ENCODE peak calls at places on chromosomes 6 and 20, in four cellular contexts. D is SK-N-SH, T is HepG2, V is GM12878. O is an unnamed sample.

GRCh38 chr20:40741507-40742106 is 52.6 kb upstream of the MAFB start:
- DNase-seq in D (no peak), T (peak; percentile 57), V (no peak), O (peak; percentile 33)

GRCh38 chr6:39553029-39553428 is 172.2 kb downstream of the KIF6 start:
- DNase-seq in D (no peak), T (no peak), V (no peak), O (no peak)

GRCh38 chr6:142706200-142706599 is 238.8 kb downstream of the HIVEP2 start:
- DNase-seq in D (no peak), T (no peak), V (no peak), O (no peak)

GRCh38 chr6:165841153-165841558 is 178.1 kb upstream of the PDE10A start:
- DNase-seq in D (no peak), T (no peak), V (no peak), O (no peak)

GRCh38 chr20:39112196-39112743 is 150.1 kb downstream of the DHX35 start:
- DNase-seq in D (peak; percentile 91), T (peak; percentile 65), V (no peak), O (peak; percentile 63)

GRCh38 chr6:72968704-72969103 is 256.6 kb downstream of the KHDC1L start:
- DNase-seq in D (no peak), T (no peak), V (no peak), O (no peak)

GRCh38 chr6:139230421-139230840 is 61.4 kb downstream of the TXLNB start:
- DNase-seq in D (no peak), T (no peak), V (no peak), O (no peak)

GRCh38 chr20:38658879-38659612 is 57.4 kb downstream of the ARHGAP40 start:
- DNase-seq in D (peak; percentile 45), T (peak; percentile 60), V (no peak), O (peak; percentile 66)

GRCh38 chr6:75368151-75368779 is 83.7 kb upstream of the TMEM30A start:
- DNase-seq in D (peak; percentile 12), T (peak; percentile 44), V (no peak), O (no peak)

GRCh38 chr6:167467282-167467681 is 142.4 kb downstream of the TTLL2 start:
- DNase-seq in D (no peak), T (no peak), V (no peak), O (no peak)

GRCh38 chr20:60365063-60365640 is 406.9 kb downstream of the CDH26 start:
- DNase-seq in D (peak; percentile 54), T (no peak), V (no peak), O (no peak)

GRCh38 chr6:155126727-155127439 is 131.8 kb downstream of the TIAM2 start:
- DNase-seq in D (no peak), T (peak; percentile 93), V (no peak), O (no peak)

GRCh38 chr6:150634641-150635292 is 35.1 kb downstream of the PLEKHG1 start:
- DNase-seq in D (no peak), T (no peak), V (no peak), O (no peak)

GRCh38 chr6:71855406-71855805 is 30.9 kb upstream of the RIMS1 start:
- DNase-seq in D (no peak), T (peak; percentile 0), V (no peak), O (no peak)

GRCh38 chr6:28264834-28265401 is 2.0 kb upstream of the ZSCAN26 start:
- DNase-seq in D (no peak), T (no peak), V (no peak), O (peak; percentile 42)

GRCh38 chr6:28537509-28538140 is 11.9 kb downstream of the GPX5 start:
- DNase-seq in D (no peak), T (no peak), V (peak; percentile 32), O (peak; percentile 43)

GRCh38 chr6:82396964-82397761 is 33.5 kb downstream of the TPBG start:
- DNase-seq in D (no peak), T (no peak), V (no peak), O (no peak)

GRCh38 chr20:38173237-38174156 is 8.4 kb upstream of the TGM2 start:
- DNase-seq in D (no peak), T (peak; percentile 85), V (no peak), O (peak; percentile 31)

GRCh38 chr6:86856937-86857563 is 80.3 kb upstream of the HTR1E start:
- DNase-seq in D (peak; percentile 4), T (peak; percentile 33), V (no peak), O (peak; percentile 40)
- TF ChIP-seq YY1 in D (no peak), T (no peak), V (no peak), O (no peak)

GRCh38 chr6:112254921-112255320 is 554 bp upstream of the LAMA4 start:
- DNase-seq in D (no peak), T (no peak), V (no peak), O (no peak)
- TF ChIP-seq NFIC in D (no peak), T (no peak), V (no peak), O (no peak)

GRCh38 chr6:77401231-77401630 is 62.1 kb downstream of the HTR1B start:
- DNase-seq in D (no peak), T (no peak), V (no peak), O (no peak)
- TF ChIP-seq YY1 in D (no peak), T (no peak), V (no peak), O (no peak)

DNA sequence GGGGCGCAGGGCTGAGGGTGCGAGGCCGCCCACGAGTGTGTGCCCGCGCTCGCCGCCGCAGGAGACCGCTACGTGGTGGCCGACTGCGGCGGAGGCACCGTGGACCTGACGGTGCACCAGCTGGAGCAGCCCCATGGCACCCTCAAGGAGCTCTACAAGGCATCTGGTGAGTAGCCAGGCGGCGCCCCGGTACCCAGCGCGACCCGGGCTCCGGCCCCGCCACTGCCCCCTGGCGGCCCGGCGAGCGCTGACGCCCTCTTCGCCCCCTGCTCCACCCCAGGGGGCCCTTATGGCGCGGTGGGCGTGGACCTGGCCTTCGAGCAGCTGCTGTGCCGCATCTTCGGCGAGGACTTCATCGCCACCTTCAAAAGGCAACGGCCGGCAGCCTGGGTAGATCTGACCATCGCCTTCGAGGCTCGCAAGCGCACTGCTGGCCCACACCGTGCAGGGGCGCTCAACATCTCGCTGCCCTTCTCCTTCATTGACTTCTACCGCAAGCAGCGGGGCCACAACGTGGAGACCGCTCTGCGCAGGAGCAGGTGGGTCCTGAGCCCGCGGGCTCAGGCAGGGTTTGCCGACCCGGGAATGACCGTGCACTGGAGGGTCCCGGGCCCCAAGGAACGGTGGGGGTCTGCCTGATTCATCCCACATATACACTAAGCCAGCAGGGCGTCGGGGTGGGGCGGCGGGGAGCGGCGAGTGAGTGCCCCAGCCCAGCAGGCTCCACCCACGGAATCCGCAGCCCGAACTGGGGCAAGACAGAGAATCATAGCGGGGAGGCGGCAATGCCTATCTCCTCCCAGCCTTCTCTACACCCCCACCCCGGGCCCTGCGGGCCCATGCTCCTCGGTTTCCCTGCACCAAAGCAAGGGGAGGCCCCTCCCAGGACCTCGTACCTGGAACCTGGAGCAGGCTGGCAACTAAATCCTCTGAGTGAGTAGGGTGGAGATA is 17.5 kb downstream of the HSPA12B start:
- DNase-seq in D (peak; percentile 98), T (peak; percentile 56), V (no peak), O (peak; percentile 65)
- TF ChIP-seq NFIC in D (no peak), T (no peak), V (no peak), O (no peak)

DNA sequence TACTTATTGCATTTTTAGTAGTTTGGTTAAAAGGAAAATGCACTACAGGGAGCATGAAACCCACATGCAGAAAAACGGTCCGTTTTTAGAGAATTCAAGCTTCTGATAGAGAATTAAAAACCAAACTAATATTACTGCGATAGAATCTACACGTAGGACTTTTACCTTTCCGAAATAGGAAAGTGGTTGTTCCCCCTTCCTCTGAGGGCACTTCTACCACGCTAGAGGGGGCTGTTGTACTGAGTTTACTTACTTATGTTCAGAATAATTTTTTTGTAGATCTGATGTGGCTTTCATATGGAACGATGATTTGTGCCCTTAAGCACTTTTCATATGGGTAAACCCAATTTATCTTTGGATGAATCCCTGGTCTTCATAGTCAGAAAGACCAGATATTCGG is 264.3 kb upstream of the PLN start:
- DNase-seq in D (peak; percentile 48), T (peak; percentile 59), V (no peak), O (peak; percentile 43)
- TF ChIP-seq YY1 in D (no peak), T (no peak), V (no peak), O (no peak)

GRCh38 chr20:16695633-16696032 is 34.2 kb upstream of the SNRPB2 start:
- DNase-seq in D (no peak), T (no peak), V (no peak), O (no peak)

GRCh38 chr20:16701296-16701695 is 28.5 kb upstream of the SNRPB2 start:
- DNase-seq in D (no peak), T (peak; percentile 40), V (no peak), O (no peak)

GRCh38 chr20:16694176-16694575 is 35.6 kb upstream of the SNRPB2 start:
- DNase-seq in D (no peak), T (no peak), V (no peak), O (no peak)

GRCh38 chr20:16703570-16703969 is 26.3 kb upstream of the SNRPB2 start:
- DNase-seq in D (no peak), T (no peak), V (no peak), O (no peak)

DNA sequence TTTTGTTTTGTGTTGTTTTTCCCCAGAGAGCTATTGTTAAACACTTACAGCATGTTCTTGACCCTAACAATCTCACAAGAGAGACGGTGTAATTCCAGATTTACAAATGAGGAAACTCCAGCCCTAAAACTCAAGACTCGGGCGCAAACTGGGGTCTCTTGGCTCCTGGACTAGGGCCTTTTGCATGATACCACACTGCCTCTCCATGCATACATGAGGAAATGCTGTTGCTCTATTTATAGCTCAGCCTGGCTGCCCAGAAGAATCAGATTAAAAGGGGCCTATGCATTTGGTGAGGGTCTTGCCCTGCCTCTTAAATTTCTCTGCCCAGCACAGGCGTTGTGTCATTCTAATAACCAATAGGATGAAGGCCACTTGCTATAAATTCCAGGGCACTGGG is 30.5 kb upstream of the SNRPB2 start:
- DNase-seq in D (peak; percentile 10), T (no peak), V (no peak), O (no peak)
- TF ChIP-seq NFIC in D (no peak), T (no peak), V (no peak), O (no peak)

GRCh38 chr6:2324166-2324953 is 79.0 kb upstream of the GMDS start:
- DNase-seq in D (no peak), T (no peak), V (no peak), O (no peak)
- TF ChIP-seq YY1 in D (no peak), T (no peak), V (no peak), O (no peak)